ENCODE peak calls at places on chromosomes 1 and 21, in ten cellular contexts. One of them, this sample, is unnamed.

GRCh38 chr21:16983425-16983824 is 529.4 kb upstream of the CXADR start:
- DNase-seq in NCI-H510A treated with DMSO at 0.1 percent for 48 hours: no peak
- DNase-seq in iPS-NIHi11: no peak
- DNase-seq in tibial artery: no peak
- DNase-seq in AG09319: no peak
- DNase-seq in stimulated activated CD4-positive, alpha-beta T cell treated with anti-CD3 and anti-CD28 coated beads, Interleukin-2, amount 100 ng/mL, for 24 hours: no peak
- DNase-seq in epithelial cell of esophagus: no peak
- DNase-seq in Right ventricle myocardium superior: no peak
- DNase-seq in activated naive CD4-positive, alpha-beta T cell: no peak
- DNase-seq in HS-5: no peak
- DNase-seq in this sample: no peak

GRCh38 chr21:17479606-17480005 is 33.2 kb upstream of the CXADR start:
- DNase-seq in NCI-H510A treated with DMSO at 0.1 percent for 48 hours: no peak
- DNase-seq in iPS-NIHi11: no peak
- DNase-seq in tibial artery: no peak
- DNase-seq in AG09319: no peak
- DNase-seq in stimulated activated CD4-positive, alpha-beta T cell treated with anti-CD3 and anti-CD28 coated beads, Interleukin-2, amount 100 ng/mL, for 24 hours: no peak
- DNase-seq in epithelial cell of esophagus: no peak
- DNase-seq in Right ventricle myocardium superior: no peak
- DNase-seq in activated naive CD4-positive, alpha-beta T cell: no peak
- DNase-seq in HS-5: no peak
- DNase-seq in this sample: no peak

GRCh38 chr1:227961651-227962050 is 13.9 kb upstream of the WNT9A start:
- DNase-seq in NCI-H510A treated with DMSO at 0.1 percent for 48 hours: no peak
- DNase-seq in iPS-NIHi11: no peak
- DNase-seq in tibial artery: no peak
- DNase-seq in AG09319: no peak
- DNase-seq in stimulated activated CD4-positive, alpha-beta T cell treated with anti-CD3 and anti-CD28 coated beads, Interleukin-2, amount 100 ng/mL, for 24 hours: no peak
- DNase-seq in epithelial cell of esophagus: no peak
- DNase-seq in Right ventricle myocardium superior: no peak
- DNase-seq in activated naive CD4-positive, alpha-beta T cell: no peak
- DNase-seq in HS-5: no peak
- DNase-seq in this sample: no peak

GRCh38 chr21:36973986-36974850 is 7.7 kb upstream of the HLCS start:
- DNase-seq in NCI-H510A treated with DMSO at 0.1 percent for 48 hours: no peak
- DNase-seq in iPS-NIHi11: no peak
- DNase-seq in tibial artery: no peak
- DNase-seq in AG09319: no peak
- DNase-seq in stimulated activated CD4-positive, alpha-beta T cell treated with anti-CD3 and anti-CD28 coated beads, Interleukin-2, amount 100 ng/mL, for 24 hours: no peak
- DNase-seq in epithelial cell of esophagus: no peak
- DNase-seq in Right ventricle myocardium superior: no peak
- DNase-seq in activated naive CD4-positive, alpha-beta T cell: no peak
- DNase-seq in HS-5: no peak
- DNase-seq in this sample: no peak

GRCh38 chr1:28955930-28956552 is 41.7 kb downstream of the EPB41 start:
- DNase-seq in NCI-H510A treated with DMSO at 0.1 percent for 48 hours: peak; percentile 54
- DNase-seq in iPS-NIHi11: no peak
- DNase-seq in tibial artery: no peak
- DNase-seq in AG09319: no peak
- DNase-seq in stimulated activated CD4-positive, alpha-beta T cell treated with anti-CD3 and anti-CD28 coated beads, Interleukin-2, amount 100 ng/mL, for 24 hours: no peak
- DNase-seq in epithelial cell of esophagus: peak; percentile 76
- DNase-seq in Right ventricle myocardium superior: no peak
- DNase-seq in activated naive CD4-positive, alpha-beta T cell: no peak
- DNase-seq in HS-5: no peak
- DNase-seq in this sample: peak; percentile 49

GRCh38 chr21:17709266-17709611 is 96.5 kb upstream of the BTG3 start:
- DNase-seq in NCI-H510A treated with DMSO at 0.1 percent for 48 hours: no peak
- DNase-seq in iPS-NIHi11: no peak
- DNase-seq in tibial artery: no peak
- DNase-seq in AG09319: no peak
- DNase-seq in stimulated activated CD4-positive, alpha-beta T cell treated with anti-CD3 and anti-CD28 coated beads, Interleukin-2, amount 100 ng/mL, for 24 hours: no peak
- DNase-seq in epithelial cell of esophagus: no peak
- DNase-seq in Right ventricle myocardium superior: no peak
- DNase-seq in activated naive CD4-positive, alpha-beta T cell: no peak
- DNase-seq in HS-5: no peak
- DNase-seq in this sample: no peak

GRCh38 chr1:93324486-93325464 is 20.9 kb upstream of the DR1 start:
- DNase-seq in NCI-H510A treated with DMSO at 0.1 percent for 48 hours: no peak
- DNase-seq in iPS-NIHi11: peak; percentile 25
- DNase-seq in tibial artery: no peak
- DNase-seq in AG09319: no peak
- DNase-seq in stimulated activated CD4-positive, alpha-beta T cell treated with anti-CD3 and anti-CD28 coated beads, Interleukin-2, amount 100 ng/mL, for 24 hours: no peak
- DNase-seq in epithelial cell of esophagus: peak; percentile 88
- DNase-seq in Right ventricle myocardium superior: no peak
- DNase-seq in activated naive CD4-positive, alpha-beta T cell: no peak
- DNase-seq in HS-5: peak; percentile 61
- DNase-seq in this sample: peak; percentile 97

GRCh38 chr1:180252638-180253536 is 22.8 kb downstream of the LHX4 start:
- DNase-seq in NCI-H510A treated with DMSO at 0.1 percent for 48 hours: peak; percentile 75
- DNase-seq in iPS-NIHi11: peak; percentile 74
- DNase-seq in tibial artery: peak; percentile 78
- DNase-seq in AG09319: no peak
- DNase-seq in stimulated activated CD4-positive, alpha-beta T cell treated with anti-CD3 and anti-CD28 coated beads, Interleukin-2, amount 100 ng/mL, for 24 hours: peak; percentile 75
- DNase-seq in epithelial cell of esophagus: peak; percentile 73
- DNase-seq in Right ventricle myocardium superior: peak; percentile 84
- DNase-seq in activated naive CD4-positive, alpha-beta T cell: peak; percentile 40
- DNase-seq in HS-5: no peak
- DNase-seq in this sample: peak; percentile 55

GRCh38 chr1:199463521-199464127 is 563.9 kb upstream of the NR5A2 start:
- DNase-seq in NCI-H510A treated with DMSO at 0.1 percent for 48 hours: no peak
- DNase-seq in iPS-NIHi11: peak; percentile 58
- DNase-seq in tibial artery: no peak
- DNase-seq in AG09319: peak; percentile 27
- DNase-seq in stimulated activated CD4-positive, alpha-beta T cell treated with anti-CD3 and anti-CD28 coated beads, Interleukin-2, amount 100 ng/mL, for 24 hours: no peak
- DNase-seq in epithelial cell of esophagus: peak; percentile 76
- DNase-seq in Right ventricle myocardium superior: no peak
- DNase-seq in activated naive CD4-positive, alpha-beta T cell: no peak
- DNase-seq in HS-5: peak; percentile 5
- DNase-seq in this sample: peak; percentile 51

GRCh38 chr1:205998457-205999241 is 4.5 kb downstream of the RAB7B start:
- DNase-seq in NCI-H510A treated with DMSO at 0.1 percent for 48 hours: no peak
- DNase-seq in iPS-NIHi11: peak; percentile 27
- DNase-seq in tibial artery: no peak
- DNase-seq in AG09319: no peak
- DNase-seq in stimulated activated CD4-positive, alpha-beta T cell treated with anti-CD3 and anti-CD28 coated beads, Interleukin-2, amount 100 ng/mL, for 24 hours: no peak
- DNase-seq in epithelial cell of esophagus: no peak
- DNase-seq in Right ventricle myocardium superior: peak; percentile 66
- DNase-seq in activated naive CD4-positive, alpha-beta T cell: no peak
- DNase-seq in HS-5: no peak
- DNase-seq in this sample: no peak

GRCh38 chr1:214146523-214146922 is 134.4 kb upstream of the SMYD2 start:
- DNase-seq in NCI-H510A treated with DMSO at 0.1 percent for 48 hours: no peak
- DNase-seq in iPS-NIHi11: no peak
- DNase-seq in tibial artery: no peak
- DNase-seq in AG09319: no peak
- DNase-seq in stimulated activated CD4-positive, alpha-beta T cell treated with anti-CD3 and anti-CD28 coated beads, Interleukin-2, amount 100 ng/mL, for 24 hours: no peak
- DNase-seq in epithelial cell of esophagus: peak; percentile 73
- DNase-seq in Right ventricle myocardium superior: no peak
- DNase-seq in activated naive CD4-positive, alpha-beta T cell: no peak
- DNase-seq in HS-5: no peak
- DNase-seq in this sample: peak; percentile 13

GRCh38 chr1:10399487-10399917 is 638 bp downstream of the PGD start:
- DNase-seq in NCI-H510A treated with DMSO at 0.1 percent for 48 hours: no peak
- DNase-seq in iPS-NIHi11: no peak
- DNase-seq in tibial artery: peak; percentile 31
- DNase-seq in AG09319: no peak
- DNase-seq in stimulated activated CD4-positive, alpha-beta T cell treated with anti-CD3 and anti-CD28 coated beads, Interleukin-2, amount 100 ng/mL, for 24 hours: peak; percentile 24
- DNase-seq in epithelial cell of esophagus: peak; percentile 39
- DNase-seq in Right ventricle myocardium superior: peak; percentile 62
- DNase-seq in activated naive CD4-positive, alpha-beta T cell: no peak
- DNase-seq in HS-5: no peak
- DNase-seq in this sample: peak; percentile 26

GRCh38 chr1:33256701-33257387 is 552 bp downstream of the ZNF362 start:
- DNase-seq in NCI-H510A treated with DMSO at 0.1 percent for 48 hours: peak; percentile 70
- DNase-seq in iPS-NIHi11: no peak
- DNase-seq in tibial artery: peak; percentile 57
- DNase-seq in AG09319: peak; percentile 36
- DNase-seq in stimulated activated CD4-positive, alpha-beta T cell treated with anti-CD3 and anti-CD28 coated beads, Interleukin-2, amount 100 ng/mL, for 24 hours: peak; percentile 59
- DNase-seq in epithelial cell of esophagus: peak; percentile 89
- DNase-seq in Right ventricle myocardium superior: peak; percentile 77
- DNase-seq in activated naive CD4-positive, alpha-beta T cell: no peak
- DNase-seq in HS-5: peak; percentile 32
- DNase-seq in this sample: peak; percentile 78

GRCh38 chr1:6026095-6026809 is 19.4 kb upstream of the KCNAB2 start:
- DNase-seq in NCI-H510A treated with DMSO at 0.1 percent for 48 hours: peak; percentile 100
- DNase-seq in iPS-NIHi11: peak; percentile 78
- DNase-seq in tibial artery: peak; percentile 76
- DNase-seq in AG09319: no peak
- DNase-seq in stimulated activated CD4-positive, alpha-beta T cell treated with anti-CD3 and anti-CD28 coated beads, Interleukin-2, amount 100 ng/mL, for 24 hours: peak; percentile 93
- DNase-seq in epithelial cell of esophagus: peak; percentile 58
- DNase-seq in Right ventricle myocardium superior: peak; percentile 93
- DNase-seq in activated naive CD4-positive, alpha-beta T cell: peak; percentile 80
- DNase-seq in HS-5: no peak
- DNase-seq in this sample: peak; percentile 11

GRCh38 chr1:54158071-54158470 is 5.3 kb upstream of the CDCP2 start:
- DNase-seq in NCI-H510A treated with DMSO at 0.1 percent for 48 hours: no peak
- DNase-seq in iPS-NIHi11: no peak
- DNase-seq in tibial artery: no peak
- DNase-seq in AG09319: no peak
- DNase-seq in stimulated activated CD4-positive, alpha-beta T cell treated with anti-CD3 and anti-CD28 coated beads, Interleukin-2, amount 100 ng/mL, for 24 hours: no peak
- DNase-seq in epithelial cell of esophagus: peak; percentile 73
- DNase-seq in Right ventricle myocardium superior: no peak
- DNase-seq in activated naive CD4-positive, alpha-beta T cell: no peak
- DNase-seq in HS-5: no peak
- DNase-seq in this sample: peak; percentile 73